ENCODE peak calls at places on chromosomes 16 and 17, in four cellular contexts. I is cardiac fibroblast; N is NCI-H774; Z is effector memory CD4-positive, alpha-beta T cell. K is an unnamed sample.

GRCh38 chr17:57875109-57876022 is 25.5 kb upstream of the MRPS23 start:
- DNase-seq in I (peak), N (no peak), Z (no peak), K (no peak)

GRCh38 chr16:57575468-57576277 is 33.2 kb downstream of the ADGRG5 start:
- DNase-seq in I (no peak), N (no peak), Z (no peak), K (no peak)

GRCh38 chr17:50865060-50865867 is 890 bp downstream of the TOB1 start:
- DNase-seq in I (peak), N (peak), Z (peak), K (peak)

GRCh38 chr17:29344201-29344856 is 45.8 kb upstream of the TAOK1 start:
- DNase-seq in I (no peak), N (no peak), Z (no peak), K (no peak)

GRCh38 chr16:733382-734207 is 6.7 kb downstream of the HAGHL start:
- DNase-seq in I (no peak), N (no peak), Z (no peak), K (no peak)

GRCh38 chr17:27585153-27585681 is 45.8 kb upstream of the LGALS9 start:
- DNase-seq in I (no peak), N (no peak), Z (no peak), K (no peak)

GRCh38 chr17:29060475-29060874 is 17.5 kb downstream of the PIPOX start:
- DNase-seq in I (no peak), N (no peak), Z (no peak), K (no peak)

GRCh38 chr16:66935319-66936011 is at the start of gene CES2:
- DNase-seq in I (peak), N (no peak), Z (no peak), K (no peak)

GRCh38 chr17:38604479-38605229 is 1.1 kb downstream of the SRCIN1 start:
- DNase-seq in I (no peak), N (no peak), Z (no peak), K (no peak)

GRCh38 chr16:23835390-23836077 is at the start of gene PRKCB:
- DNase-seq in I (peak), N (no peak), Z (peak), K (peak)

GRCh38 chr16:73371584-73372319 is 323.8 kb upstream of the ZFHX3 start:
- DNase-seq in I (no peak), N (no peak), Z (no peak), K (no peak)

GRCh38 chr17:63039342-63039741 is 73.3 kb downstream of the TANC2 start:
- DNase-seq in I (peak), N (peak), Z (no peak), K (no peak)

GRCh38 chr16:19831678-19832077 is 53.0 kb downstream of the GPRC5B start:
- DNase-seq in I (peak), N (no peak), Z (no peak), K (no peak)

GRCh38 chr17:19538095-19539039 is 4.7 kb downstream of the SLC47A1 start:
- DNase-seq in I (no peak), N (no peak), Z (no peak), K (no peak)

GRCh38 chr16:21239646-21240045 is 6.1 kb downstream of the ANKS4B start:
- DNase-seq in I (no peak), N (no peak), Z (no peak), K (no peak)

GRCh38 chr16:85202631-85203461 is 90.6 kb upstream of the CIBAR2 start:
- DNase-seq in I (peak), N (no peak), Z (no peak), K (no peak)